ENCODE peak calls at places on chromosome 1, in five cellular contexts. One of them, this sample, is unnamed.
A peak's percentile ranks its signal among the peaks of the same experiment; 100 is the strongest.

GRCh38 chr1:117359560-117360289 is 7.5 kb upstream of the MAN1A2 start:
- DNase-seq in iPS DF 6.9: no peak
- DNase-seq in transverse colon: no peak
- DNase-seq in fibroblast of mammary gland: no peak
- DNase-seq in Jurkat, Clone E6-1: no peak
- DNase-seq in this sample: no peak

GRCh38 chr1:93616221-93616995 is 65.2 kb downstream of the BCAR3 start:
- DNase-seq in iPS DF 6.9: no peak
- DNase-seq in transverse colon: peak; percentile 67
- DNase-seq in fibroblast of mammary gland: no peak
- DNase-seq in Jurkat, Clone E6-1: no peak
- DNase-seq in this sample: peak; percentile 52

GRCh38 chr1:109149874-109150601 is 36.1 kb downstream of the ELAPOR1 start:
- DNase-seq in iPS DF 6.9: no peak
- DNase-seq in transverse colon: no peak
- DNase-seq in fibroblast of mammary gland: no peak
- DNase-seq in Jurkat, Clone E6-1: no peak
- DNase-seq in this sample: no peak

GRCh38 chr1:204267191-204267601 is 53.4 kb upstream of the GOLT1A start:
- DNase-seq in iPS DF 6.9: no peak
- DNase-seq in transverse colon: no peak
- DNase-seq in fibroblast of mammary gland: no peak
- DNase-seq in Jurkat, Clone E6-1: no peak
- DNase-seq in this sample: no peak

GRCh38 chr1:6601049-6601864 is 1.4 kb downstream of the KLHL21 start:
- DNase-seq in iPS DF 6.9: no peak
- DNase-seq in transverse colon: peak; percentile 78
- DNase-seq in fibroblast of mammary gland: peak; percentile 99
- DNase-seq in Jurkat, Clone E6-1: peak; percentile 58
- DNase-seq in this sample: peak; percentile 83

GRCh38 chr1:59880735-59881134 is 45.8 kb downstream of the CYP2J2 start:
- DNase-seq in iPS DF 6.9: no peak
- DNase-seq in transverse colon: no peak
- DNase-seq in fibroblast of mammary gland: peak; percentile 17
- DNase-seq in Jurkat, Clone E6-1: no peak
- DNase-seq in this sample: peak; percentile 36

GRCh38 chr1:224507771-224508523 is 73.3 kb upstream of the WDR26 start:
- DNase-seq in iPS DF 6.9: no peak
- DNase-seq in transverse colon: no peak
- DNase-seq in fibroblast of mammary gland: peak; percentile 60
- DNase-seq in Jurkat, Clone E6-1: no peak
- DNase-seq in this sample: no peak

GRCh38 chr1:64915381-64916274 is 50.7 kb downstream of the JAK1 start:
- DNase-seq in iPS DF 6.9: no peak
- DNase-seq in transverse colon: peak; percentile 68
- DNase-seq in fibroblast of mammary gland: peak; percentile 90
- DNase-seq in Jurkat, Clone E6-1: no peak
- DNase-seq in this sample: peak; percentile 63

GRCh38 chr1:245475961-245476522 is 321.3 kb downstream of the KIF26B start:
- DNase-seq in iPS DF 6.9: no peak
- DNase-seq in transverse colon: no peak
- DNase-seq in fibroblast of mammary gland: peak; percentile 8
- DNase-seq in Jurkat, Clone E6-1: no peak
- DNase-seq in this sample: no peak

This sample was measured in stomach.